ENCODE peak calls at places on chromosome 16, in six cellular contexts. E is stomach, B is endothelial cell of umbilical vein, D is sigmoid colon, Q is transverse colon, K is K562. O is an unnamed sample. For H3K4me1, the result is how much of the 10 kb centered on the place peaks cover.

GRCh38 chr16:83040174-83040573 is 413.4 kb downstream of the CDH13 start:
- DNase-seq in E (no peak), B (peak), D (no peak), Q (no peak), K (no peak), O (no peak)

GRCh38 chr16:88065747-88066142 is 114.5 kb downstream of the BANP start:
- DNase-seq in E (no peak), B (no peak), D (no peak), Q (no peak), K (no peak), O (no peak)

GRCh38 chr16:1983544-1984346 is at the start of gene GFER:
- DNase-seq in E (peak), B (peak), D (peak), Q (peak), K (peak), O (no peak)

GRCh38 chr16:88953003-88953690 is 23.9 kb downstream of the CBFA2T3 start:
- DNase-seq in E (no peak), B (no peak), D (no peak), Q (no peak), K (no peak), O (no peak)

GRCh38 chr16:81264386-81264785 is 25.9 kb downstream of the BCO1 start:
- DNase-seq in E (no peak), B (no peak), D (no peak), Q (no peak), K (no peak), O (no peak)

GRCh38 chr16:18839555-18839954 is 38.2 kb upstream of the ARL6IP1 start:
- DNase-seq in E (peak), B (no peak), D (no peak), Q (peak), K (no peak), O (no peak)

GRCh38 chr16:6803171-6803570 is 529.5 kb upstream of the RBFOX1 start:
- DNase-seq in E (no peak), B (no peak), D (no peak), Q (no peak), K (no peak), O (no peak)

GRCh38 chr16:68921654-68922053 is 78.3 kb downstream of the TANGO6 start:
- DNase-seq in E (peak), B (no peak), D (no peak), Q (peak), K (no peak), O (peak)

GRCh38 chr16:69031877-69032301 is 73.6 kb upstream of the HAS3 start:
- DNase-seq in E (peak), B (no peak), D (no peak), Q (peak), K (no peak), O (no peak)

GRCh38 chr16:76532188-76532973 is 255.2 kb downstream of the CNTNAP4 start:
- DNase-seq in E (no peak), B (no peak), D (no peak), Q (no peak), K (no peak), O (no peak)

GRCh38 chr16:88943131-88943664 is 33.8 kb downstream of the CBFA2T3 start:
- DNase-seq in E (no peak), B (no peak), D (no peak), Q (no peak), K (no peak), O (no peak)

GRCh38 chr16:12186774-12187335 is 210.3 kb downstream of the SNX29 start:
- DNase-seq in E (no peak), B (peak), D (no peak), Q (no peak), K (no peak), O (no peak)

GRCh38 chr16:11175850-11176341 is 80.1 kb downstream of the SOCS1 start:
- DNase-seq in E (no peak), B (no peak), D (no peak), Q (no peak), K (no peak), O (no peak)

GRCh38 chr16:66620419-66620775 is 15.9 kb downstream of the CMTM3 start:
- DNase-seq in E (no peak), B (no peak), D (no peak), Q (no peak), K (no peak), O (no peak)

GRCh38 chr16:89013111-89013510 is 36.1 kb upstream of the CBFA2T3 start:
- DNase-seq in E (no peak), B (no peak), D (peak), Q (no peak), K (no peak), O (no peak)

GRCh38 chr16:89103156-89103555 is 9.5 kb downstream of the ACSF3 start:
- DNase-seq in E (peak), B (no peak), D (no peak), Q (peak), K (no peak), O (no peak)

GRCh38 chr16:9904526-9904925 is 277.7 kb downstream of the GRIN2A start:
- DNase-seq in E (no peak), B (no peak), D (no peak), Q (no peak), K (no peak), O (no peak)

GRCh38 chr16:84806256-84806889 is 13.4 kb upstream of the CRISPLD2 start:
- DNase-seq in E (peak), B (peak), D (peak), Q (no peak), K (peak), O (peak)

GRCh38 chr16:19203374-19203966 is 35.4 kb downstream of the SYT17 start:
- DNase-seq in E (peak), B (no peak), D (no peak), Q (no peak), K (no peak), O (no peak)

GRCh38 chr16:66551362-66551761 is 1.0 kb upstream of the CKLF start:
- DNase-seq in E (no peak), B (peak), D (no peak), Q (peak), K (peak), O (no peak)

GRCh38 chr16:68972008-68972407 is 128.7 kb downstream of the TANGO6 start:
- DNase-seq in E (no peak), B (no peak), D (no peak), Q (no peak), K (no peak), O (no peak)

GRCh38 chr16:10907757-10908045 is 30.7 kb downstream of the CIITA start:
- DNase-seq in E (no peak), B (no peak), D (no peak), Q (no peak), K (no peak), O (no peak)

GRCh38 chr16:11359370-11359769 is 14.1 kb downstream of the RMI2 start:
- DNase-seq in E (no peak), B (no peak), D (no peak), Q (no peak), K (no peak), O (no peak)

GRCh38 chr16:90032664-90033346 is 13.5 kb upstream of the DBNDD1 start:
- DNase-seq in E (no peak), B (no peak), D (no peak), Q (no peak), K (no peak), O (no peak)

GRCh38 chr16:5215911-5216310 is 118.3 kb upstream of the EEF2KMT start:
- DNase-seq in E (no peak), B (no peak), D (peak), Q (peak), K (no peak), O (no peak)

GRCh38 chr16:78452030-78452429 is 352.6 kb downstream of the WWOX start:
- DNase-seq in E (no peak), B (no peak), D (no peak), Q (no peak), K (no peak), O (no peak)

GRCh38 chr16:87792205-87792565 is 26.4 kb upstream of the KLHDC4 start:
- DNase-seq in E (no peak), B (no peak), D (no peak), Q (no peak), K (no peak), O (no peak)

GRCh38 chr16:84115919-84116719 is 623 bp downstream of the MBTPS1 start:
- DNase-seq in E (peak), B (peak), D (no peak), Q (peak), K (peak), O (no peak)

GRCh38 chr16:3509470-3509928 is 8.7 kb downstream of the CLUAP1 start:
- DNase-seq in E (peak), B (no peak), D (peak), Q (peak), K (peak), O (no peak)

GRCh38 chr16:75415169-75415908 is 18.0 kb downstream of the CFDP1 start:
- DNase-seq in E (no peak), B (no peak), D (no peak), Q (no peak), K (no peak), O (no peak)

GRCh38 chr16:75416904-75417565 is 16.3 kb downstream of the CFDP1 start:
- DNase-seq in E (no peak), B (no peak), D (no peak), Q (no peak), K (no peak), O (no peak)

GRCh38 chr16:75424096-75424762 is 9.1 kb downstream of the CFDP1 start:
- DNase-seq in E (no peak), B (no peak), D (no peak), Q (no peak), K (no peak), O (no peak)

GRCh38 chr16:75421820-75422126 is 11.5 kb downstream of the CFDP1 start:
- DNase-seq in E (no peak), B (no peak), D (no peak), Q (no peak), K (no peak), O (no peak)

DNA sequence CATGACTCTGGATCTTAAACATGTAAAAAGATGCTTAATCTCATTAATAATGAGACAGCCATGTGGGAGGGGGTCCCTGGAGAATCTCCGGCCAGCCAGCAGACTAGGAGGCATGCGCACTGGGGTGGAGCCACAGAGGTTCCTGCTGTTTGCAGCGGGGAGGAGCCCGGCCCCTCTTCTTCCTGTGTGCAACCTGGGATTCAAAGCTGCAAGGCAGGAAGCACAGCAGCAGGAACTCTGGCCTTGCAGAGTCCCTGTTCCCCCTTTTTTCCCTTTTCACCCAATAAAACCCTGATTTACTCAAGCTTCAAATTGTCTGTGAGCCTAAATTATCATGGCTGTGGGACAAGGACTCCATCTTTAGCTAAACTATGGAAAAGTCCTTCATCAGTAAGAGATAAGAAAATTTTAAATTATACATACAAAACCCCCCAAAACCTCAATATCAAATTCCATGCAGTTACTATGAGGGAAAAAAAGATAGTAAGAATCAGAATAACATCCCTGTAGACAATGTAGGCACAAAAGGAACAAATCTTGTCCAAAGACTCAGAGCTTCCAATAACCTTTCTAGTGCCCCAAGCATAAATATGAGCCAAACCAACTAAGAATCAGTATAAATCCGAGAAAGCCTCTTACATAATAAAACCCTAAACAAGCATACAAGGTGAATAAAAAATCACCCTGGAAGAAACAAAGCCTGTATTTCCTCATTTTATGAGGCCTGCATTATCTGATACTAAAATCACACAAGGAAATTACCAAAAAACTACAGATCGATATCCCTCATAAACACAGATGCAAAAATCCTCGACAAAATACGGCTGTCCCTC is 12.1 kb downstream of the CFDP1 start:
- DNase-seq in E (peak), B (no peak), D (peak), Q (peak), K (peak), O (no peak)
- TF ChIP-seq POLR2AphosphoS5 in E (no peak), B (no peak), D (no peak), Q (peak), K (peak), O (no peak)

GRCh38 chr16:71474864-71475263 is 12.8 kb upstream of the ZNF23 start:
- DNase-seq in E (no peak), B (no peak), D (no peak), Q (no peak), K (no peak), O (no peak)

GRCh38 chr16:71476457-71476856 is 12.7 kb downstream of the ZNF19 start:
- DNase-seq in E (no peak), B (no peak), D (no peak), Q (no peak), K (no peak), O (no peak)

GRCh38 chr16:71484006-71484893 is 4.9 kb downstream of the ZNF19 start:
- DNase-seq in E (peak), B (peak), D (peak), Q (peak), K (peak), O (no peak)

GRCh38 chr16:71482569-71482968 is 6.6 kb downstream of the ZNF19 start:
- DNase-seq in E (no peak), B (no peak), D (no peak), Q (no peak), K (no peak), O (no peak)

GRCh38 chr16:71479420-71479819 is 9.7 kb downstream of the ZNF19 start:
- DNase-seq in E (no peak), B (peak), D (no peak), Q (peak), K (peak), O (no peak)
- TF ChIP-seq CTCF in E (no peak), B (peak), D (no peak), Q (peak), K (peak), O (peak)

DNA sequence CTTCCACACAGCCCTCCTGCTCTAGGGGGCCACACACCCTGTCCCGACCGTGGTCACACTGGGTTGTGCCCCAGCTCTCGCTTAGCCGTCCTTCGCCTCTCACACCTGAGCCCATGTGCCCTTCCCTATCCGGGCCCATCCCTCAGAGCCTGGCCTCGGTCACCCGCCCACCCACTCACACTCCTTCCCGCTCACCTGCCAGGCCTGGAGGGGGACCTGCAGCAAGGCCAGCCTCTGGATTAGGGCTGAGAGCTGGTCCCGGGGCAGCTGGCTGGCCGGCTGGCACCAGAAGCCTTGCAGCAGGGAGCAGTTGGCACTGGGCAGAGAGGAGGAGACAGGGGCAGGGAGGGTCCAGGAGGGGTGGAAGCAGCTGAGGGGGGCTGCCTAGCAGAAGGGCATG is 9.7 kb downstream of the RPUSD1 start:
- DNase-seq in E (no peak), B (no peak), D (no peak), Q (no peak), K (no peak), O (no peak)
- H3K4me1 ChIP-seq in E (under half), B (under half), D (under half), Q (under half), K (half or more), O (under half)

GRCh38 chr16:15502041-15502725 is 67.8 kb downstream of the BMERB1 start:
- DNase-seq in E (no peak), B (peak), D (no peak), Q (no peak), K (peak), O (peak)
- TF ChIP-seq POLR2AphosphoS5 in E (no peak), B (peak), D (no peak), Q (no peak), K (no peak), O (no peak)

DNA sequence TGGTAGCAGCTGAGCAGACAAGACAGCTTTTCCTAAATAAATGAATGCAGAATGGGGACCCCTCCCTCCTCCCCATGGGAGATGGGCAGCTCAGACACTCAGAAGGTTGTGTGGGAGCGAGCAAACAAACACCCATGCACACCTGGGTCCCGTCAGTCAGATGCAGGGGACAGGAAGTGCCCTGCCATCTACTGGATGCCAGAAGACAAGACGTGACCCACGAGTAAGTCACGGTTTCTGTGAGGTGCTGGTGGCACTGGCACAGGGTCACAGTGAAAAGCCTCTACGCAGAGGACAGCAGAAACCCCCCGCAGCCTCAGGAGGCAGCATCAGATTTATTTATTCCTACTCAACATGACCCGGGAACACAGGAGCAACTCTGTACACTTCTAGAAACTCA is 8.4 kb downstream of the HBQ1 start:
- DNase-seq in E (no peak), B (no peak), D (no peak), Q (no peak), K (no peak), O (no peak)
- TF ChIP-seq CTCF in E (no peak), B (peak), D (no peak), Q (no peak), K (peak), O (no peak)

GRCh38 chr16:57001026-57001669 is 11.8 kb downstream of the NLRC5 start:
- DNase-seq in E (no peak), B (no peak), D (no peak), Q (no peak), K (no peak), O (no peak)
- H3K4me1 ChIP-seq in E (under half), B (under half), D (under half), Q (under half), K (under half), O (under half)

GRCh38 chr16:31129568-31130335 is 5.8 kb downstream of the PRSS8 start:
- DNase-seq in E (no peak), B (no peak), D (peak), Q (peak), K (no peak), O (no peak)

GRCh38 chr16:31131416-31131815 is 4.1 kb downstream of the PRSS8 start:
- DNase-seq in E (no peak), B (no peak), D (no peak), Q (no peak), K (no peak), O (no peak)

GRCh38 chr16:31130336-31130812 is 5.2 kb downstream of the PRSS8 start:
- DNase-seq in E (no peak), B (no peak), D (no peak), Q (no peak), K (no peak), O (no peak)

GRCh38 chr16:31131841-31132271 is 3.7 kb downstream of the PRSS8 start:
- DNase-seq in E (peak), B (no peak), D (no peak), Q (peak), K (no peak), O (no peak)

DNA sequence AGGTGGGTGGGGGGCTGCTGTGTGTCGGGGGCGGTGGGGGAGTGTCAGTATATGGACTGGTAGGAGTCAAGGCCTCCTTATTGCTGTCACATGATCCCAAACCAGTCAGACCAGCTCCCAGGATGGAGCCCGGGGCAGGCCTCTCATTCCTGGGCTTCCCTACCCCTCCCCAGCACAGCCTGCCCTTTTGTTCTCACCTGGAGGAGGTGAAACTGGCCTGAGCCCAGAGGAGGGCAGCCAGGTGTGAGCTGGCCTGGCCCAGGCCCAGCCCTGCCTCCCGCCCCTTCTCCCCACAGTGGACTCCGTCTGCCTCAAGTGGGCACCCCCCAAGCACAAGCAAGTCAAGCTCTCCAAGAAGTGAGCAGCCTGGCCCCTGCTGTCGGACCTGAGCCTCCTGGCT is 4.6 kb downstream of the PRSS8 start:
- DNase-seq in E (peak), B (no peak), D (no peak), Q (peak), K (no peak), O (no peak)
- TF ChIP-seq POLR2AphosphoS5 in E (peak), B (no peak), D (no peak), Q (peak), K (no peak), O (no peak)